ENCODE peak calls at places on chromosomes 2 and 18, in eight cellular contexts. A, G, Y, K, O, W, S and F are unnamed samples.

GRCh38 chr18:43161528-43161927 is 46.0 kb upstream of the RIT2 start:
- DNase-seq in A (no peak), G (no peak), Y (no peak), K (no peak), O (no peak), W (peak; percentile 73), S (peak; percentile 43), F (no peak)

GRCh38 chr2:150702791-150703190 is 215.3 kb upstream of the RND3 start:
- DNase-seq in A (no peak), G (no peak), Y (no peak), K (no peak), O (no peak), W (no peak), S (no peak), F (no peak)

GRCh38 chr2:24231461-24231881 is 56.6 kb downstream of the FAM228A start:
- DNase-seq in A (no peak), G (no peak), Y (no peak), K (no peak), O (no peak), W (peak; percentile 54), S (peak; percentile 50), F (no peak)

GRCh38 chr2:29579495-29580178 is 341.7 kb downstream of the ALK start:
- DNase-seq in A (no peak), G (no peak), Y (no peak), K (no peak), O (no peak), W (no peak), S (no peak), F (no peak)

GRCh38 chr2:151085101-151085640 is 176.5 kb downstream of the RBM43 start:
- DNase-seq in A (no peak), G (no peak), Y (no peak), K (no peak), O (no peak), W (no peak), S (peak; percentile 13), F (no peak)

GRCh38 chr18:54946149-54946581 is 13.1 kb downstream of the CCDC68 start:
- DNase-seq in A (no peak), G (no peak), Y (no peak), K (no peak), O (no peak), W (peak; percentile 41), S (peak; percentile 33), F (no peak)

GRCh38 chr2:188378551-188378950 is 86.9 kb downstream of the GULP1 start:
- DNase-seq in A (no peak), G (no peak), Y (no peak), K (no peak), O (no peak), W (no peak), S (peak; percentile 16), F (no peak)

GRCh38 chr2:10668402-10669012 is 21.3 kb downstream of the NOL10 start:
- DNase-seq in A (peak; percentile 23), G (no peak), Y (no peak), K (no peak), O (no peak), W (peak; percentile 49), S (peak; percentile 69), F (no peak)

GRCh38 chr18:7122376-7122775 is 4.8 kb upstream of the LAMA1 start:
- DNase-seq in A (no peak), G (no peak), Y (no peak), K (no peak), O (no peak), W (no peak), S (no peak), F (no peak)

GRCh38 chr2:171389325-171389724 is 44.5 kb downstream of the METTL8 start:
- DNase-seq in A (no peak), G (no peak), Y (no peak), K (no peak), O (no peak), W (no peak), S (no peak), F (no peak)

GRCh38 chr18:9658111-9658641 is 43.8 kb upstream of the PPP4R1 start:
- DNase-seq in A (no peak), G (no peak), Y (no peak), K (no peak), O (no peak), W (no peak), S (no peak), F (no peak)

GRCh38 chr18:10687161-10687925 is 161.5 kb downstream of the NAPG start:
- DNase-seq in A (no peak), G (no peak), Y (no peak), K (no peak), O (no peak), W (peak; percentile 2), S (peak; percentile 1), F (no peak)

GRCh38 chr2:105397959-105398521 is 811 bp downstream of the FHL2 start:
- DNase-seq in A (no peak), G (no peak), Y (no peak), K (no peak), O (no peak), W (no peak), S (no peak), F (no peak)

GRCh38 chr2:42261531-42262195 is 92.5 kb downstream of the EML4 start:
- DNase-seq in A (no peak), G (no peak), Y (no peak), K (no peak), O (no peak), W (no peak), S (no peak), F (no peak)

GRCh38 chr2:42252464-42252863 is 83.3 kb downstream of the EML4 start:
- DNase-seq in A (no peak), G (no peak), Y (no peak), K (no peak), O (no peak), W (no peak), S (no peak), F (no peak)

GRCh38 chr2:42254186-42254911 is 85.2 kb downstream of the EML4 start:
- DNase-seq in A (no peak), G (no peak), Y (no peak), K (no peak), O (no peak), W (no peak), S (peak; percentile 14), F (no peak)

GRCh38 chr2:42250925-42251324 is 81.8 kb downstream of the EML4 start:
- DNase-seq in A (no peak), G (no peak), Y (peak; percentile 24), K (no peak), O (no peak), W (no peak), S (no peak), F (no peak)

DNA sequence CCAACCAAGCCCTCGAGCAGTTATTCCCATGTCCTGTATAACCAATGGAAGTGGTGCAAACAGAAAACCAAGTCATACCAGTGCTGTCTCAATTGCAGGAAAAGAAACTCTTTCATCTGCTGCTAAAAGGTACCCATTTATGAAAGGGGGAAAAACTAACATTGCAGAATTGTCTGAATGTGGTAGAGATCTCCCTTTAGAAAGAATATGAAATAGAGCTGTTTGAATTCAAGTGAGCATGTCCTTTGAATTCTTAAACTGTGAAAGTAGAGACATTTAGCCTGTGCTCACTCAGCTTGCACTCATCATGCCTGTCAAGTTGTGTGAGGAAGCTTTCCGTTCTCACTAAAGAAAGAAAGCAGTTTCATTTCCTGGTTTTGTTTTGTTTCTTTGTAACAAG is 87.3 kb downstream of the EML4 start:
- DNase-seq in A (no peak), G (no peak), Y (no peak), K (no peak), O (no peak), W (no peak), S (no peak), F (no peak)
- H3K27ac ChIP-seq in A (no peak overlapping the region), G (no peak overlapping the region), Y (no peak overlapping the region), K (no peak overlapping the region), O (no peak overlapping the region), W (no peak overlapping the region), S (no peak overlapping the region), F (no peak overlapping the region)

GRCh38 chr2:199684168-199684567 is 166.8 kb downstream of the FTCDNL1 start:
- DNase-seq in A (no peak), G (no peak), Y (no peak), K (no peak), O (no peak), W (no peak), S (no peak), F (no peak)

GRCh38 chr2:199685669-199686068 is 165.3 kb downstream of the FTCDNL1 start:
- DNase-seq in A (no peak), G (no peak), Y (no peak), K (no peak), O (no peak), W (no peak), S (no peak), F (no peak)

GRCh38 chr2:199680482-199680881 is 170.5 kb downstream of the FTCDNL1 start:
- DNase-seq in A (no peak), G (no peak), Y (no peak), K (no peak), O (no peak), W (no peak), S (no peak), F (no peak)

GRCh38 chr2:199684832-199685231 is 166.2 kb downstream of the FTCDNL1 start:
- DNase-seq in A (no peak), G (no peak), Y (no peak), K (no peak), O (no peak), W (no peak), S (no peak), F (no peak)

GRCh38 chr2:199682001-199682400 is 169.0 kb downstream of the FTCDNL1 start:
- DNase-seq in A (no peak), G (no peak), Y (no peak), K (no peak), O (no peak), W (no peak), S (no peak), F (no peak)
- TF ChIP-seq CTCF in A (no peak), G (no peak), Y (no peak), K (no peak), O (no peak), W (no peak), S (no peak), F (no peak)

GRCh38 chr2:199223791-199224190 is 233.9 kb downstream of the SATB2 start:
- DNase-seq in A (no peak), G (no peak), Y (no peak), K (no peak), O (no peak), W (peak; percentile 14), S (peak; percentile 16), F (no peak)

GRCh38 chr2:199230091-199230490 is 227.6 kb downstream of the SATB2 start:
- DNase-seq in A (no peak), G (no peak), Y (no peak), K (no peak), O (no peak), W (no peak), S (peak; percentile 7), F (no peak)

GRCh38 chr2:199228887-199229819 is 228.6 kb downstream of the SATB2 start:
- DNase-seq in A (peak; percentile 90), G (no peak), Y (no peak), K (no peak), O (no peak), W (peak; percentile 82), S (peak; percentile 97), F (no peak)
- H3K27ac ChIP-seq in A (peak overlapping the region; percentile 55), G (no peak overlapping the region), Y (no peak overlapping the region), K (no peak overlapping the region), O (no peak overlapping the region), W (no peak overlapping the region), S (no peak overlapping the region), F (no peak overlapping the region)

DNA sequence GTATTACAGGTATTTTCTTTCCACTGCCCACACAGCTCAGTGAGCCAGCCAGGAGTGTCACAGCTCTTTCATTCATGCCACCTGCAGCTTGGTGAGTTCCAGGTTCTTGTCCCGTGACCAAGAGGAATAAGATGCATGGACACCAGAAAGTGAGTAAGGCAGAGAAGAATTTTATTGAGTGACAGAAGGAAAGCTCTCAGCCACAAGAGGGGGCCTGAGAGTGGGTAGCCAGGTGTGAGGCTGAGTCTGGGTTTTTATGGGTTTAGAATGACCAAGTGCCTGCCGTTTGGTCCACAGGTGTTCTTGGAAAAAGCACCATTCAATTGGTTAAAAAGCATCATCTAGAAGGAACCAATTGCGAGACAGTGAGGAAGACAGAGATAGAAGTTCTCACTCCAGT is 1097.1 kb upstream of the SLC39A10 start:
- DNase-seq in A (no peak), G (no peak), Y (no peak), K (no peak), O (no peak), W (no peak), S (no peak), F (no peak)
- TF ChIP-seq CTCF in A (no peak), G (no peak), Y (no peak), K (no peak), O (no peak), W (no peak), S (no peak), F (no peak)